ENCODE peak calls at places on chromosomes 16 and 17, in five cellular contexts. C is mesendoderm, Y is cardiac muscle cell, E is esophagus squamous epithelium, W is neural progenitor cell. T is an unnamed sample.

GRCh38 chr17:66518108-66518507 is 215.7 kb downstream of the PRKCA start:
- DNase-seq in C (no peak), Y (peak), E (no peak), W (no peak), T (no peak)

GRCh38 chr16:80896778-80897177 is 92.4 kb upstream of the CDYL2 start:
- DNase-seq in C (no peak), Y (no peak), E (no peak), W (no peak), T (peak)

GRCh38 chr17:60256174-60256573 is 106.4 kb downstream of the CA4 start:
- DNase-seq in C (no peak), Y (no peak), E (no peak), W (no peak), T (no peak)

GRCh38 chr17:42843358-42843934 is 934 bp upstream of the AOC2 start:
- DNase-seq in C (peak), Y (peak), E (no peak), W (peak), T (peak)

GRCh38 chr16:31451681-31452351 is 7.5 kb upstream of the ARMC5 start:
- DNase-seq in C (peak), Y (peak), E (no peak), W (peak), T (peak)

GRCh38 chr17:59266748-59267147 is 46.4 kb downstream of the GDPD1 start:
- DNase-seq in C (no peak), Y (peak), E (no peak), W (no peak), T (no peak)

GRCh38 chr17:22305356-22306071 is 613.2 kb downstream of the KCNJ18 start:
- DNase-seq in C (no peak), Y (no peak), E (no peak), W (no peak), T (no peak)

GRCh38 chr17:40437095-40437732 is 6.0 kb upstream of the IGFBP4 start:
- DNase-seq in C (no peak), Y (no peak), E (no peak), W (no peak), T (no peak)

GRCh38 chr16:48531011-48531962 is 78.7 kb downstream of the N4BP1 start:
- DNase-seq in C (no peak), Y (peak), E (no peak), W (no peak), T (peak)

GRCh38 chr17:28910534-28910933 is 7.7 kb upstream of the DHRS13 start:
- DNase-seq in C (no peak), Y (no peak), E (no peak), W (no peak), T (no peak)

GRCh38 chr17:50681260-50682200 is 26.2 kb downstream of the ANKRD40 start:
- DNase-seq in C (peak), Y (peak), E (no peak), W (peak), T (no peak)

GRCh38 chr16:81275064-81275532 is 36.6 kb downstream of the BCO1 start:
- DNase-seq in C (no peak), Y (no peak), E (no peak), W (no peak), T (no peak)

GRCh38 chr16:69396187-69397061 is 10.6 kb upstream of the TERF2 start:
- DNase-seq in C (peak), Y (peak), E (no peak), W (peak), T (peak)

GRCh38 chr16:24635900-24636610 is 93.4 kb upstream of the TNRC6A start:
- DNase-seq in C (no peak), Y (peak), E (no peak), W (no peak), T (no peak)

GRCh38 chr16:14335297-14335696 is 264.2 kb downstream of the MRTFB start:
- DNase-seq in C (no peak), Y (no peak), E (no peak), W (no peak), T (no peak)

GRCh38 chr17:1480747-1481465 is 11.6 kb downstream of the MYO1C start:
- DNase-seq in C (no peak), Y (peak), E (no peak), W (no peak), T (no peak)

GRCh38 chr16:48537909-48538745 is 71.9 kb downstream of the N4BP1 start:
- DNase-seq in C (no peak), Y (peak), E (no peak), W (no peak), T (no peak)

GRCh38 chr16:86010680-86011141 is 111.7 kb downstream of the IRF8 start:
- DNase-seq in C (no peak), Y (no peak), E (no peak), W (no peak), T (peak)

GRCh38 chr17:76867578-76868175 is 527 bp upstream of the MGAT5B start:
- DNase-seq in C (peak), Y (peak), E (no peak), W (no peak), T (peak)

GRCh38 chr17:76868669-76869208 is 535 bp downstream of the MGAT5B start:
- DNase-seq in C (no peak), Y (peak), E (no peak), W (peak), T (peak)

GRCh38 chr17:76868176-76868668 is at the start of gene MGAT5B:
- DNase-seq in C (peak), Y (peak), E (no peak), W (peak), T (peak)

GRCh38 chr17:76869878-76870714 is 1.9 kb downstream of the MGAT5B start:
- DNase-seq in C (peak), Y (peak), E (no peak), W (peak), T (peak)

DNA sequence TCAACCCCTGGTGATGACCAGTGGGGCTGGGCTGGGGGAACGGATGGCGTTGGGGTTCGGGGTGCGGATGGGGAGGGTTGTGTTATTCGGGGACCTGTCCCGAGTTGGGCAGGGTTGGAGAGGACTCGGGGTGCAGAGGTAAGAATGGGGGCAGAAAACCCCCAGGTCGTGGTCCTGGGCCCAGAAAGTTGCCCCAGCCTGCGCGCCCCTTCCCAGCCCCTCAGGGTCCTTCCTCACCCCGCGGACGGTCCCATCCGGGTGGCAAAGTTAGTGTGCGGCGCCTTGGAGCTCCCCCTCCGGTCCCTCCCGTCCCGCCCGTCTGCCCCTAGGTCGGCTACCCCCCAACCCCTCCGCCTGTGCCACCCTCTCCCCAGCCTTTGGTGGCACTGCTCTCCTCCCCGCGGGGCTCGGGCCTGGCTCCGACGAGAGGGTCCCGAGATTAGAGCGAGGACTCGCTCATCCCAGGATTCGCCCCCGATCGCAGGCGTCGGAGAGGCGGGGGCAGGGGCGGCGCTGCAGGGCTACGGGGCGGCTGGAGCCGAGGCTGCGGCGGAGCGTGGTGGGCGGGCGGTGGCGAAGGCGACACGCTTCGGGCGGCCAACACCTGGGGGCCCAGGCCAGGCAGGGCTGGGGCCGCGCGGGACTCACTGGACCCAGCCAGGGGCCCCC is 1.1 kb downstream of the MGAT5B start:
- DNase-seq in C (no peak), Y (no peak), E (no peak), W (peak), T (peak)
- H3K4me3 ChIP-seq in C (no peak), Y (no peak), E (no peak), W (peak), T (peak)

DNA sequence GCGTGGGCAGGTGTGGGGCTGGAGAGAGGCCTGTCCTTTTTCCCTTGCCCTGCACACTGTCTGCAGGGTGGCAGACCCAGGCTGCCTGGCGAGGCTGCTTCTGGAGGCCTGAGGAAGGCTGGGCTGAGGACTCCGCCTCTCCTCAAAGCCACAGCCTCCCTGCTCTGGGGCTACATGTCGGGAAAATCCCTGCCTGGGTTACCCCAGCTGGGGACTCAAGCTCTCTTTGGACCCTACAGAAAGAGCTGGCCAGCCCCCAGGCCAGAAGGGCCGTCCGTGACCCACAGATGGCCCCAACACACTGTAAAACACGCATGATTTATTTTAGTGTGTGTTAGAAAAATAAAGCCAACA is 33.8 kb upstream of the SLC38A10 start:
- DNase-seq in C (peak), Y (no peak), E (no peak), W (no peak), T (no peak)
- H3K4me3 ChIP-seq in C (no peak), Y (no peak), E (peak), W (no peak), T (no peak)

DNA sequence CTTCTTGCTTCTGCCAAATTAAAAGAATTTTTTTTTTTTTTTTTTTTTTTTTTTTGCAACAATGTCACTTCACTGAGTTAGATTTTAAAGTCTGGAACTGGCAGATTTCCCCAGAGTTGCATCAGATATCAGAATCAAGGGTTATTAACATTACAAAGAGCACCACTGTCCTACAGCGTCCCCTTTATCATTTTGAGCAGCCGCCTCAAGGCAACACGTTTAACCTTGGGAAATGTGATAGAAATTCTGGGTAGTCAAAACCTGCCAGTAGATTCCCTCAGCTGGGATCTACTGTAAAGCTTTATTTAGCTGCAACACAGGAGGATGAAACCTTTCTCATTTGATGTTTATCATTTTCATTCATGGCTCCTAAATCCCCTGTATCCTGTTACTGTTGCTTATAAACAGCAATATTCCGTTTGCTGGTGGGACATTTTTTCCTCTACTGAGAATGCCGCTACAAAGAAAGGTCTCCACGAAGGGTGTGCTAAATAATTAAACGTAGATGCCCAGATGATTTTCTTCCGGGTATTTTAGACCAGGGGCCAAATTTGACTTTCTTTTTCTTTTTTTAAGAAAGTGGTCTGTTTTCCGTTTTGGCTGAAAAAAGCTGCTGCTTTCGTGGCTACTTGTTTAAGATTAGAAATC is 436.1 kb upstream of the GOT2 start:
- DNase-seq in C (peak), Y (no peak), E (no peak), W (no peak), T (peak)
- H3K4me3 ChIP-seq in C (no peak), Y (no peak), E (no peak), W (no peak), T (no peak)

GRCh38 chr17:55266958-55267688 is 2.4 kb downstream of the HLF start:
- DNase-seq in C (no peak), Y (no peak), E (no peak), W (no peak), T (no peak)

GRCh38 chr17:55268649-55269480 is 4.1 kb downstream of the HLF start:
- DNase-seq in C (no peak), Y (no peak), E (no peak), W (no peak), T (no peak)

GRCh38 chr17:55269894-55270293 is 5.1 kb downstream of the HLF start:
- DNase-seq in C (no peak), Y (no peak), E (no peak), W (no peak), T (no peak)

GRCh38 chr17:55266051-55266957 is 1.5 kb downstream of the HLF start:
- DNase-seq in C (peak), Y (no peak), E (no peak), W (peak), T (peak)

GRCh38 chr17:55267777-55268648 is 3.3 kb downstream of the HLF start:
- DNase-seq in C (no peak), Y (no peak), E (no peak), W (no peak), T (no peak)
- H3K4me3 ChIP-seq in C (no peak), Y (no peak), E (peak), W (no peak), T (no peak)

GRCh38 chr17:30336369-30337171 is 2.7 kb upstream of the TMIGD1 start:
- DNase-seq in C (peak), Y (peak), E (no peak), W (peak), T (peak)

GRCh38 chr17:30333503-30334240 is at the start of gene TMIGD1:
- DNase-seq in C (no peak), Y (no peak), E (no peak), W (no peak), T (no peak)

GRCh38 chr17:30334421-30334820 is 564 bp upstream of the TMIGD1 start:
- DNase-seq in C (no peak), Y (no peak), E (no peak), W (no peak), T (no peak)

GRCh38 chr17:30326816-30327215 is 7.0 kb downstream of the TMIGD1 start:
- DNase-seq in C (no peak), Y (no peak), E (no peak), W (no peak), T (no peak)

DNA sequence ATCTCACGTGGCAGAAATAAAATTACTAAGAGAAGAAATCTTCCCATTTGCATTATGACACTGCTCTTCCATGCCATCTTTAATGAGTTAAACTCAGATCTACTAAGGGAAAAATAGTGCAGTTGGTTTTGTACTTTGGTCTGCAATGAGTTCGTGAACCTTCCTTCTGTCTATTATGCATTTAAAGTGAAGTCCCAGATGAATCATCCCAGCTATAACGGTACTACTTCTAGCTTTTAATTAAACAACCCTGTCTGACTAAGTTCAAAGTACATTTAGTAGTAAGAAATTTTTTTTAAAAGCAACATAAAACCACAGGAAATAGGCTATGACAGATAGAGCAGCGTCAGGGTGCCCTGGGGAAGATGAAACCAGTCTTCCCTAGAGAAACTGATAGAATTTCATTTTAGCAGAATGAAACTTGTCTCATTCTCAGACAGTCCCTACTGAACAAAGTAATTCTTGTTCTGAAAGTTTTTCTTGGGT is 1.8 kb downstream of the TMIGD1 start:
- DNase-seq in C (no peak), Y (peak), E (no peak), W (no peak), T (no peak)
- H3K4me3 ChIP-seq in C (no peak), Y (no peak), E (no peak), W (no peak), T (no peak)